ENCODE peak calls at places on chromosomes 2 and 18, in four cellular contexts. R, Q, J and G are unnamed samples.

GRCh38 chr2:224211821-224212220 is 172.7 kb upstream of the SERPINE2 start:
- DNase-seq in J (no peak), Q (peak), R (no peak), G (no peak)

GRCh38 chr2:204234879-204235278 is 298.3 kb downstream of the ICOS start:
- DNase-seq in Q (peak), J (no peak), R (no peak), G (peak)

GRCh38 chr2:175203621-175204496 is 22.3 kb upstream of the ATP5MC3 start:
- DNase-seq in J (peak), R (peak), Q (peak), G (peak)

GRCh38 chr18:49476664-49477411 is 10.2 kb downstream of the C18orf32 start:
- DNase-seq in R (no peak), J (no peak), Q (peak), G (peak)

GRCh38 chr18:8984131-8984670 is 118.3 kb upstream of the NDUFV2 start:
- DNase-seq in J (no peak), Q (no peak), R (no peak), G (no peak)

GRCh38 chr18:35753306-35753910 is 171.9 kb downstream of the GALNT1 start:
- DNase-seq in J (no peak), Q (no peak), R (no peak), G (no peak)

GRCh38 chr2:133591164-133591563 is 22.9 kb upstream of the NCKAP5 start:
- DNase-seq in R (peak), Q (peak), J (peak), G (no peak)

GRCh38 chr18:22230403-22231042 is 61.1 kb downstream of the GATA6 start:
- DNase-seq in J (no peak), Q (peak), R (no peak), G (peak)

GRCh38 chr18:2547477-2548087 is 23.7 kb downstream of the METTL4 start:
- DNase-seq in J (no peak), Q (peak), R (no peak), G (peak)

GRCh38 chr2:24620936-24621335 is 129.9 kb downstream of the NCOA1 start:
- DNase-seq in J (no peak), R (no peak), Q (peak), G (no peak)

GRCh38 chr18:49207373-49207772 is 253.1 kb downstream of the DYM start:
- DNase-seq in Q (peak), J (no peak), R (no peak), G (peak)

GRCh38 chr2:119248751-119249150 is 25.1 kb downstream of the STEAP3 start:
- DNase-seq in J (no peak), Q (no peak), R (no peak), G (no peak)

GRCh38 chr2:23452853-23453420 is 68.0 kb downstream of the KLHL29 start:
- DNase-seq in Q (peak), R (peak), J (no peak), G (no peak)

GRCh38 chr2:16625201-16625729 is 40.4 kb downstream of the CYRIA start:
- DNase-seq in J (no peak), Q (no peak), R (peak), G (no peak)

GRCh38 chr2:169141713-169142352 is 72.5 kb downstream of the DHRS9 start:
- DNase-seq in J (peak), Q (peak), R (peak), G (peak)

GRCh38 chr2:54670485-54671009 is 52.9 kb upstream of the EML6 start:
- DNase-seq in J (no peak), R (no peak), Q (no peak), G (no peak)

GRCh38 chr18:61727241-61727640 is 165.6 kb downstream of the RNF152 start:
- DNase-seq in J (no peak), Q (peak), R (no peak), G (peak)

GRCh38 chr18:39178171-39178570 is 1612.6 kb upstream of the CELF4 start:
- DNase-seq in J (no peak), R (no peak), Q (no peak), G (no peak)

GRCh38 chr2:138841459-138841858 is 61.3 kb upstream of the NXPH2 start:
- DNase-seq in Q (no peak), J (no peak), R (no peak), G (no peak)

GRCh38 chr18:40932862-40933261 is 1022.2 kb upstream of the PIK3C3 start:
- DNase-seq in J (no peak), R (no peak), Q (no peak), G (no peak)

GRCh38 chr2:227805578-227805977 is 8.1 kb upstream of the CCL20 start:
- DNase-seq in R (peak), J (no peak), Q (no peak), G (no peak)

GRCh38 chr2:223979730-223980396 is 22.6 kb downstream of the MRPL44 start:
- DNase-seq in Q (no peak), R (no peak), J (no peak), G (no peak)

GRCh38 chr2:235195921-235196320 is 244.1 kb downstream of the SH3BP4 start:
- DNase-seq in Q (no peak), R (no peak), J (no peak), G (no peak)

GRCh38 chr2:10982931-10983701 is 71.4 kb downstream of the KCNF1 start:
- DNase-seq in R (peak), Q (no peak), J (peak), G (no peak)

GRCh38 chr2:238866656-238867277 is 18.9 kb downstream of the TWIST2 start:
- DNase-seq in J (no peak), Q (no peak), R (no peak), G (no peak)

GRCh38 chr2:31523871-31524492 is 56.8 kb downstream of the SRD5A2 start:
- DNase-seq in J (peak), R (peak), Q (peak), G (peak)

GRCh38 chr2:28329184-28329583 is 63.5 kb upstream of the FOSL2 start:
- DNase-seq in Q (no peak), J (no peak), R (no peak), G (no peak)

GRCh38 chr2:160613466-160614153 is 120.0 kb upstream of the RBMS1 start:
- DNase-seq in Q (peak), J (no peak), R (no peak), G (peak)

GRCh38 chr18:6961331-6961730 is 156.3 kb downstream of the LAMA1 start:
- DNase-seq in J (no peak), Q (no peak), R (no peak), G (no peak)

GRCh38 chr2:190649035-190649797 is at the start of gene NAB1:
- DNase-seq in R (peak), Q (peak), J (peak), G (no peak)

GRCh38 chr2:239002960-239003932 is 155.4 kb downstream of the TWIST2 start:
- DNase-seq in J (peak), Q (peak), R (peak), G (peak)

GRCh38 chr2:75356857-75357256 is 157.5 kb upstream of the TACR1 start:
- DNase-seq in Q (no peak), J (no peak), R (no peak), G (no peak)
- TF ChIP-seq CTCF in Q (no peak), J (no peak), R (no peak), G (no peak)

GRCh38 chr2:240298803-240299709 is 136.4 kb upstream of the GPC1 start:
- DNase-seq in Q (no peak), J (no peak), R (peak), G (no peak)
- TF ChIP-seq CTCF in Q (peak), J (no peak), R (no peak), G (peak)

GRCh38 chr2:233772583-233772982 is 5.5 kb upstream of the MROH2A start:
- DNase-seq in Q (no peak), R (no peak), J (no peak), G (no peak)
- TF ChIP-seq CTCF in Q (no peak), R (no peak), J (no peak), G (no peak)

DNA sequence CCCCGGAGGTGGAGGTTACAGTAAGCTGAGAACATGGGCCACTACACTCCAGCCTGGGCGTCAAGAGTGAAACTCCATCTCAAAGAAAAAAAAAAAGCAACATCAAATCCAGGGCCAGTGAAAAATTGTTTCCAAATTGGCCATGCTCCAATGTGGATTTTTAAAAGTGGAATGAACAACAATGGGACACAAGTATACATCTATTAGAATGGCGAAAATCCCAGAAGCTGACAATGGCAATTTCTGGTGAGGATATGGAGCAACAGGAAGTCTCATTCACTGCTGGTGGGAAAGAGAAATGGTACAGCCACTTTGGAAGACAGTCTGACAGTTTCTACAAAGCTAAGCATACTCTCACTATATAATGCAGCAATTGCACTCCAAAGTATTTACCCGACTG is 161.4 kb downstream of the UXS1 start:
- DNase-seq in J (no peak), Q (no peak), R (no peak), G (no peak)
- TF ChIP-seq CTCF in J (no peak), Q (no peak), R (no peak), G (no peak)

DNA sequence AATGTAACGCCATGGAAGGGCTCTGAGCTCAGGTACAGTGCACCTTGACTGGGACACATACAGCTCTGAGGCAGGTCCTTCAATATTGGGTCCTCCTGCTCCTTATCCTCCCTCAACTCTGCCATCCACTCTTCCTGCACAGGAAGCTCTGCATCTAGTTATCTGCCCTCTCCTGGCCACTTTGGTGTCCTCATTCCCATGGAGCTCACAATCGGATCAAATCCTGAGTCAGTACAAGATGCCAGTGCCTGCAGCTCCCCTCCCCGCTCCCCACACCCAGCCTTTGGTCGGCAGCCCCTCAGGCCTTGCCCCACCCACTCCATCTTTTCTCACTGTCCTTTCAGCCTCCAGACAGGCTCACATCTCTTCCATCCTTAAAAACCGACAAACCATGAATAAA is 58.0 kb downstream of the LRRFIP1 start:
- DNase-seq in Q (no peak), R (peak), J (no peak), G (peak)
- TF ChIP-seq CTCF in Q (peak), R (no peak), J (peak), G (peak)

GRCh38 chr18:70998490-70998889 is 709.6 kb downstream of the SOCS6 start:
- DNase-seq in R (no peak), Q (no peak), J (no peak), G (no peak)
- TF ChIP-seq CTCF in R (no peak), Q (no peak), J (no peak), G (no peak)

DNA sequence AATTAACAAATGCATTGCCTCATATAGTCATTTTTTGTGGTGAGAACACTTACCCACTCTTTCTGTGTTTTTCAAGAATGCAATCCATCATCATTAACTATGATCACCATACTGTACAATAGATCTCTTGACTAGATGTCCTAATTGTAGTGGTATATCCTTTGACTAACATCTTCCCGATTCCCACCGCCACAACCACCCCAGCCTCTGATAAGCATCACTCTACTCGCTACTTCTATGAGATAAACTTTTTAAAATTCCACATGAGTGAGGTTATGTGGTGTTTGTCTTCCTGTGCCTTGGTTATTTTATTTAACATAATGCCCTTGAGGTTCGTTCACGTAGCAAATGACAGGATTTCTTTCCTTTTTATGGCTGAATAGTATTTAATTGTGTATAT is 6.6 kb downstream of the VWA3B start:
- DNase-seq in R (no peak), Q (no peak), J (no peak), G (no peak)
- TF ChIP-seq CTCF in R (no peak), Q (no peak), J (no peak), G (no peak)